ENCODE peak calls at places on chromosomes 7 and 10, in five cellular contexts. One of them, this sample, is unnamed.

GRCh38 chr10:32149257-32149955 is 93.2 kb upstream of the KIF5B start:
- DNase-seq in cardiac muscle cell: peak; percentile 97
- DNase-seq in kidney epithelial cell: peak; percentile 47
- DNase-seq in tibial artery: peak; percentile 84
- DNase-seq in Peyer's patch: no peak
- DNase-seq in this sample: no peak

GRCh38 chr10:26805567-26806245 is 55.1 kb downstream of the ABI1 start:
- DNase-seq in cardiac muscle cell: no peak
- DNase-seq in kidney epithelial cell: no peak
- DNase-seq in tibial artery: no peak
- DNase-seq in Peyer's patch: no peak
- DNase-seq in this sample: no peak

GRCh38 chr10:33520223-33520622 is 185.8 kb upstream of the NRP1 start:
- DNase-seq in cardiac muscle cell: no peak
- DNase-seq in kidney epithelial cell: no peak
- DNase-seq in tibial artery: no peak
- DNase-seq in Peyer's patch: no peak
- DNase-seq in this sample: no peak

GRCh38 chr10:43077421-43078171 is 727 bp downstream of the RET start:
- DNase-seq in cardiac muscle cell: no peak
- DNase-seq in kidney epithelial cell: no peak
- DNase-seq in tibial artery: no peak
- DNase-seq in Peyer's patch: no peak
- DNase-seq in this sample: no peak

GRCh38 chr10:6416892-6417512 is 163.1 kb downstream of the PRKCQ start:
- DNase-seq in cardiac muscle cell: peak; percentile 68
- DNase-seq in kidney epithelial cell: no peak
- DNase-seq in tibial artery: no peak
- DNase-seq in Peyer's patch: no peak
- DNase-seq in this sample: no peak

GRCh38 chr7:6294839-6295238 is 22.4 kb upstream of the CYTH3 start:
- DNase-seq in cardiac muscle cell: peak; percentile 53
- DNase-seq in kidney epithelial cell: no peak
- DNase-seq in tibial artery: no peak
- DNase-seq in Peyer's patch: no peak
- DNase-seq in this sample: peak; percentile 28

GRCh38 chr7:29274156-29275017 is 79.8 kb downstream of the CHN2 start:
- DNase-seq in cardiac muscle cell: peak; percentile 78
- DNase-seq in kidney epithelial cell: no peak
- DNase-seq in tibial artery: no peak
- DNase-seq in Peyer's patch: no peak
- DNase-seq in this sample: no peak

GRCh38 chr7:100859856-100860255 is 7.3 kb upstream of the TRIP6 start:
- DNase-seq in cardiac muscle cell: no peak
- DNase-seq in kidney epithelial cell: no peak
- DNase-seq in tibial artery: no peak
- DNase-seq in Peyer's patch: no peak
- DNase-seq in this sample: no peak

GRCh38 chr10:96978621-96979154 is 146.6 kb downstream of the LCOR start:
- DNase-seq in cardiac muscle cell: no peak
- DNase-seq in kidney epithelial cell: no peak
- DNase-seq in tibial artery: no peak
- DNase-seq in Peyer's patch: no peak
- DNase-seq in this sample: no peak

GRCh38 chr10:77138541-77138940 is 499.1 kb downstream of the KCNMA1 start:
- DNase-seq in cardiac muscle cell: peak; percentile 32
- DNase-seq in kidney epithelial cell: no peak
- DNase-seq in tibial artery: no peak
- DNase-seq in Peyer's patch: no peak
- DNase-seq in this sample: no peak

GRCh38 chr10:117830832-117831231 is 215.9 kb downstream of the RAB11FIP2 start:
- DNase-seq in cardiac muscle cell: no peak
- DNase-seq in kidney epithelial cell: no peak
- DNase-seq in tibial artery: no peak
- DNase-seq in Peyer's patch: no peak
- DNase-seq in this sample: no peak

GRCh38 chr7:24959735-24960485 is 20.1 kb downstream of the OSBPL3 start:
- DNase-seq in cardiac muscle cell: no peak
- DNase-seq in kidney epithelial cell: no peak
- DNase-seq in tibial artery: no peak
- DNase-seq in Peyer's patch: no peak
- DNase-seq in this sample: no peak

GRCh38 chr10:86017841-86018734 is 348.5 kb downstream of the GRID1 start:
- DNase-seq in cardiac muscle cell: no peak
- DNase-seq in kidney epithelial cell: no peak
- DNase-seq in tibial artery: no peak
- DNase-seq in Peyer's patch: no peak
- DNase-seq in this sample: no peak

GRCh38 chr10:88343761-88344484 is 239.2 kb downstream of the RNLS start:
- DNase-seq in cardiac muscle cell: peak; percentile 69
- DNase-seq in kidney epithelial cell: no peak
- DNase-seq in tibial artery: no peak
- DNase-seq in Peyer's patch: no peak
- DNase-seq in this sample: no peak

GRCh38 chr7:139362981-139363380 is 3.3 kb downstream of the LUC7L2 start:
- DNase-seq in cardiac muscle cell: no peak
- DNase-seq in kidney epithelial cell: no peak
- DNase-seq in tibial artery: no peak
- DNase-seq in Peyer's patch: no peak
- DNase-seq in this sample: no peak

GRCh38 chr10:130873636-130874035 is 437.9 kb downstream of the TCERG1L start:
- DNase-seq in cardiac muscle cell: no peak
- DNase-seq in kidney epithelial cell: no peak
- DNase-seq in tibial artery: no peak
- DNase-seq in Peyer's patch: no peak
- DNase-seq in this sample: no peak

GRCh38 chr7:106693659-106694353 is 32.8 kb upstream of the CCDC71L start:
- DNase-seq in cardiac muscle cell: no peak
- DNase-seq in kidney epithelial cell: peak; percentile 23
- DNase-seq in tibial artery: no peak
- DNase-seq in Peyer's patch: no peak
- DNase-seq in this sample: no peak

GRCh38 chr7:132614428-132615076 is 38.3 kb upstream of the PLXNA4 start:
- DNase-seq in cardiac muscle cell: peak; percentile 60
- DNase-seq in kidney epithelial cell: no peak
- DNase-seq in tibial artery: peak; percentile 47
- DNase-seq in Peyer's patch: no peak
- DNase-seq in this sample: peak; percentile 33
- TF ChIP-seq CTCF in cardiac muscle cell: peak; percentile 29
- TF ChIP-seq CTCF in kidney epithelial cell: peak; percentile 32
- TF ChIP-seq CTCF in tibial artery: no peak
- TF ChIP-seq CTCF in Peyer's patch: no peak
- TF ChIP-seq CTCF in this sample: peak; percentile 20

GRCh38 chr10:124347956-124348355 is 70.8 kb downstream of the OAT start:
- DNase-seq in cardiac muscle cell: no peak
- DNase-seq in kidney epithelial cell: no peak
- DNase-seq in tibial artery: peak; percentile 11
- DNase-seq in Peyer's patch: no peak
- DNase-seq in this sample: no peak
- TF ChIP-seq CTCF in cardiac muscle cell: peak; percentile 2
- TF ChIP-seq CTCF in kidney epithelial cell: no peak
- TF ChIP-seq CTCF in tibial artery: no peak
- TF ChIP-seq CTCF in Peyer's patch: no peak
- TF ChIP-seq CTCF in this sample: peak; percentile 9

GRCh38 chr10:13989616-13990015 is 341.1 kb downstream of the FRMD4A start:
- DNase-seq in cardiac muscle cell: no peak
- DNase-seq in kidney epithelial cell: no peak
- DNase-seq in tibial artery: no peak
- DNase-seq in Peyer's patch: no peak
- DNase-seq in this sample: no peak

GRCh38 chr10:13993169-13993568 is 337.6 kb downstream of the FRMD4A start:
- DNase-seq in cardiac muscle cell: peak; percentile 93
- DNase-seq in kidney epithelial cell: no peak
- DNase-seq in tibial artery: no peak
- DNase-seq in Peyer's patch: no peak
- DNase-seq in this sample: no peak

GRCh38 chr10:13990392-13990805 is 340.3 kb downstream of the FRMD4A start:
- DNase-seq in cardiac muscle cell: peak; percentile 55
- DNase-seq in kidney epithelial cell: no peak
- DNase-seq in tibial artery: no peak
- DNase-seq in Peyer's patch: no peak
- DNase-seq in this sample: no peak

GRCh38 chr10:13990918-13991317 is 339.8 kb downstream of the FRMD4A start:
- DNase-seq in cardiac muscle cell: peak; percentile 75
- DNase-seq in kidney epithelial cell: no peak
- DNase-seq in tibial artery: no peak
- DNase-seq in Peyer's patch: no peak
- DNase-seq in this sample: no peak

DNA sequence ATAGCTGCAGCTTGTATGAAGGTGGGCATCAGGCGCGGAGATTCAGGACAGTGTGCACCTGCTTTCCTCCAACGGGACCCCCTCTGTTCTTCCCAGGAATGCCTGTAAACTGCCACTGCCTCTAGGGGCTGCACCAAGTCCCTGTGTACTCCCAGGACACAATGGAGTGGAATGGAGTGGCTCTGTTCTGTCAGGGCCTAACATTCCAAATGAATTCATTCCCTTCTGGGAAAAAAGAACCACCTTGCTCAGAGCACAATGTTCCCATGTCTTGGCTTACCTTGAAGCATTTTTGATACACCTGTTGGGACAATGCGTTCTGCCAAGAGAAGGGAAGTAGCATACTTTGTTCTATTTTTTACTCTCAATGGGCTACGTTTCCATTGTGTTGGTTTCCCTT is 339.4 kb downstream of the FRMD4A start:
- DNase-seq in cardiac muscle cell: no peak
- DNase-seq in kidney epithelial cell: no peak
- DNase-seq in tibial artery: no peak
- DNase-seq in Peyer's patch: no peak
- DNase-seq in this sample: no peak
- TF ChIP-seq CTCF in cardiac muscle cell: no peak
- TF ChIP-seq CTCF in kidney epithelial cell: no peak
- TF ChIP-seq CTCF in tibial artery: no peak
- TF ChIP-seq CTCF in Peyer's patch: no peak
- TF ChIP-seq CTCF in this sample: no peak

DNA sequence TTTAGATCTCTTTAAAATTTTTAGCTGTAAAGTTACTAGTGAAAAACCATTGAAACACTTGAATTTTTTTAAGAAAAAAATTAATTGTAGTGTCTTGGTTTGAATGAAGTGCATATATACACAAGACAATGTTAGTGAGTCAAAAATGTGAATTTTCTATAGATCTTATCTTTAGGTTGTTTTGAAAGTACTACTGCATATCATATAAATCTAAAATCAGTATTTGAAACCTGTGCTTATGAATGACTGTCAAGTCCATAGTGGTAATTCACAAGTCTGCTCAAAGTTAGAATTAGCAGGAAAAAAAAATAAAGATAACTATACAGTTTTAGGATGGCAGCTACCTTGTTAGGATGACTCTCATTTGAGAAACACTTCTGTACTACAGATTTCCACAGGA is 25.0 kb downstream of the TES start:
- DNase-seq in cardiac muscle cell: no peak
- DNase-seq in kidney epithelial cell: no peak
- DNase-seq in tibial artery: no peak
- DNase-seq in Peyer's patch: no peak
- DNase-seq in this sample: no peak
- TF ChIP-seq CTCF in cardiac muscle cell: no peak
- TF ChIP-seq CTCF in kidney epithelial cell: no peak
- TF ChIP-seq CTCF in tibial artery: no peak
- TF ChIP-seq CTCF in Peyer's patch: no peak
- TF ChIP-seq CTCF in this sample: no peak

GRCh38 chr7:665751-666453 is 60.6 kb upstream of the DNAAF5 start:
- DNase-seq in cardiac muscle cell: peak; percentile 41
- DNase-seq in kidney epithelial cell: no peak
- DNase-seq in tibial artery: peak; percentile 20
- DNase-seq in Peyer's patch: no peak
- DNase-seq in this sample: no peak
- TF ChIP-seq CTCF in cardiac muscle cell: peak; percentile 50
- TF ChIP-seq CTCF in kidney epithelial cell: peak; percentile 1
- TF ChIP-seq CTCF in tibial artery: peak; percentile 15
- TF ChIP-seq CTCF in Peyer's patch: no peak
- TF ChIP-seq CTCF in this sample: no peak

GRCh38 chr10:5094265-5095205 is at the start of gene AKR1C3:
- DNase-seq in cardiac muscle cell: peak; percentile 88
- DNase-seq in kidney epithelial cell: no peak
- DNase-seq in tibial artery: no peak
- DNase-seq in Peyer's patch: peak; percentile 64
- DNase-seq in this sample: no peak
- TF ChIP-seq CTCF in cardiac muscle cell: peak; percentile 66
- TF ChIP-seq CTCF in kidney epithelial cell: peak; percentile 51
- TF ChIP-seq CTCF in tibial artery: peak; percentile 87
- TF ChIP-seq CTCF in Peyer's patch: no peak
- TF ChIP-seq CTCF in this sample: peak; percentile 69

DNA sequence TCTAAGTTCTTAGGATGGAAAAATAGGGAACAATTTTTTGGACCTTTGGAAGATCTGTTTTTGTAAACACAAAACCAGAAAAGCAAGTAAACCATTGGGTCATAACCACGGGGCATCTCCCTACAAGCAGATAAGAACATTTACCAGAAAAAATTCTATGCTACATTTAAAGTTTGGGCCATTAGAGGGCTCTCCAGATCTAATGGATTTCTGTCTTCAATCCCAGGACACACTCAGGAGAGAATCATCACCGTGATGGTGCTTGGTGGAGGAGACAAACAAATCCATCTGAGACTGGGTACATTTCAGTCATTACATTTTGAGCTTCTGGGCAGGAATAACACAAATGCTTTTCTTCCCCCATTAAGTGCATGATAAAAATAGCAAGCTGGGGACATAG is 178.4 kb upstream of the TARP start:
- DNase-seq in cardiac muscle cell: peak; percentile 72
- DNase-seq in kidney epithelial cell: no peak
- DNase-seq in tibial artery: no peak
- DNase-seq in Peyer's patch: no peak
- DNase-seq in this sample: no peak
- TF ChIP-seq CTCF in cardiac muscle cell: peak; percentile 42
- TF ChIP-seq CTCF in kidney epithelial cell: peak; percentile 11
- TF ChIP-seq CTCF in tibial artery: no peak
- TF ChIP-seq CTCF in Peyer's patch: no peak
- TF ChIP-seq CTCF in this sample: no peak

GRCh38 chr7:22429386-22429785 is 70.6 kb downstream of the STEAP1B start:
- DNase-seq in cardiac muscle cell: no peak
- DNase-seq in kidney epithelial cell: no peak
- DNase-seq in tibial artery: no peak
- DNase-seq in Peyer's patch: no peak
- DNase-seq in this sample: no peak

GRCh38 chr7:22427122-22427503 is 70.2 kb upstream of the RAPGEF5 start:
- DNase-seq in cardiac muscle cell: no peak
- DNase-seq in kidney epithelial cell: no peak
- DNase-seq in tibial artery: no peak
- DNase-seq in Peyer's patch: no peak
- DNase-seq in this sample: no peak

GRCh38 chr7:22427855-22428254 is 70.9 kb upstream of the RAPGEF5 start:
- DNase-seq in cardiac muscle cell: no peak
- DNase-seq in kidney epithelial cell: no peak
- DNase-seq in tibial artery: no peak
- DNase-seq in Peyer's patch: no peak
- DNase-seq in this sample: no peak

GRCh38 chr7:22425361-22425760 is 68.4 kb upstream of the RAPGEF5 start:
- DNase-seq in cardiac muscle cell: no peak
- DNase-seq in kidney epithelial cell: no peak
- DNase-seq in tibial artery: no peak
- DNase-seq in Peyer's patch: no peak
- DNase-seq in this sample: no peak

GRCh38 chr7:22426463-22427121 is 69.6 kb upstream of the RAPGEF5 start:
- DNase-seq in cardiac muscle cell: no peak
- DNase-seq in kidney epithelial cell: no peak
- DNase-seq in tibial artery: no peak
- DNase-seq in Peyer's patch: no peak
- DNase-seq in this sample: no peak
- TF ChIP-seq CTCF in cardiac muscle cell: no peak
- TF ChIP-seq CTCF in kidney epithelial cell: no peak
- TF ChIP-seq CTCF in tibial artery: no peak
- TF ChIP-seq CTCF in Peyer's patch: no peak
- TF ChIP-seq CTCF in this sample: no peak

This sample was measured in glutamatergic neuron.